ENCODE peak calls at places on chromosomes 1 and 21, in four cellular contexts. U is HCT116, X is A549, V is HepG2. P is an unnamed sample.

GRCh38 chr21:42670058-42670830 is 16.8 kb downstream of the PDE9A start:
- DNase-seq in U (no peak), X (no peak), V (no peak), P (no peak)

GRCh38 chr1:240635466-240636256 is 23.7 kb upstream of the GREM2 start:
- DNase-seq in U (no peak), X (no peak), V (no peak), P (no peak)

GRCh38 chr1:117981455-117982192 is 52.1 kb downstream of the WDR3 start:
- DNase-seq in U (no peak), X (no peak), V (no peak), P (no peak)

GRCh38 chr1:164672610-164673009 is 113.6 kb downstream of the PBX1 start:
- DNase-seq in U (no peak), X (no peak), V (no peak), P (no peak)

GRCh38 chr1:210654176-210654786 is 325.6 kb downstream of the HHAT start:
- DNase-seq in U (no peak), X (peak; percentile 21), V (no peak), P (no peak)

GRCh38 chr1:23960291-23960718 is 677 bp downstream of the PNRC2 start:
- DNase-seq in U (no peak), X (no peak), V (no peak), P (no peak)

GRCh38 chr1:203906932-203907331 is 45.5 kb downstream of the SNRPE start:
- DNase-seq in U (peak; percentile 66), X (peak; percentile 75), V (no peak), P (peak; percentile 35)

GRCh38 chr21:31593161-31593560 is 66.3 kb upstream of the SOD1 start:
- DNase-seq in U (no peak), X (no peak), V (no peak), P (no peak)

GRCh38 chr1:19436716-19437476 is 48.4 kb downstream of the CAPZB start:
- DNase-seq in U (no peak), X (peak; percentile 11), V (peak; percentile 95), P (peak; percentile 71)

DNA sequence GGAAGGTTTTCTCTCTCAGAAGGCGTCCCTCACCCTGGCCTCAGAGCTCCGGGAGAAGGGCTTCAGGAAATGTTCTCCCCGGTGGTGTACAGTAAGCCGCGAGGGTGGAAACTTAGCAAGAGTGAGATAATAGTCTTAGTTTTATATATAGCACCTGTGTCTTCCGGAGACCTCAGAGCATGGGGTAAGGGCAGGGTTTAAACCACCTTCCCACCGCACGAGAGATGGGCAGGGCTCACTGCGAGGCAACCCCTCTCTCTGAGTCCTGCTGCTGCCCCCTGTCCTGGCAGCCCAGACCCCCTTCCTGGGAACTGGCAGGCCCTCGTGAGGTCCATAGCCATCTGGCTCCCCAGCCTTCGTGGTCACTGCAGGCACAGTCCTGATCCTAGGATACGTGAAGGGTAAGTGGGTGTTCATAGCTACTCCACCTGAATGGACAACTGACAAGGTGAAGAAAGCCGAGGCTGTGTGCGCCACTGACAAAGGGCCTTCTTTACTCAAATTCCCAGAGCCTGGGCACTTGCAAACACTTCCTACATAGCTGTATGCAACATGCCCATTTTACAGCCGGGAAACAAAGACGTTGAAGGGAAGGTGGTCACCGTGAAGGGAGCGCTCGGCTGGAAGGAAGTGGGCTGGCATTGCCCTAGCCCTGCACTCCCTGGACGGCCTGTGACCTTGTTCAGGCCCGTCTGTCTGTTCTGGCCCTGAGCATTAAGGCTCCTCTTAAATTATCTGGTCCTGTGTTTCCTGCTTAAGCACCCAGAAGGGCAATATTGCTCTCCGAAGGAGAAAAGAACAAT is 26.9 kb downstream of the ITPKB start:
- DNase-seq in U (no peak), X (no peak), V (no peak), P (no peak)
- TF ChIP-seq POLR2A in U (no peak), X (no peak), V (no peak), P (no peak)

GRCh38 chr1:228367798-228368791 is 38.5 kb downstream of the TRIM11 start:
- DNase-seq in U (no peak), X (no peak), V (peak; percentile 64), P (peak; percentile 28)
- TF ChIP-seq MAX in U (no peak), X (no peak), V (no peak), P (no peak)

GRCh38 chr21:37267269-37268185 is at the start of gene VPS26C:
- DNase-seq in U (peak; percentile 97), X (peak; percentile 98), V (peak; percentile 97), P (peak; percentile 99)
- TF ChIP-seq POLR2A in U (no peak), X (peak; percentile 45), V (peak; percentile 76), P (peak; percentile 49)

GRCh38 chr1:53176452-53177344 is 19.9 kb upstream of the CPT2 start:
- DNase-seq in U (no peak), X (peak; percentile 71), V (no peak), P (no peak)

GRCh38 chr1:53175302-53175913 is 21.2 kb upstream of the CPT2 start:
- DNase-seq in U (no peak), X (no peak), V (no peak), P (no peak)

GRCh38 chr1:53172751-53173498 is 23.7 kb upstream of the CPT2 start:
- DNase-seq in U (no peak), X (peak; percentile 86), V (peak; percentile 45), P (peak; percentile 20)
- TF ChIP-seq MAX in U (no peak), X (no peak), V (no peak), P (no peak)